ENCODE peak calls at places on chromosomes 6 and 20, in ten cellular contexts. U is DMS 273 treated with DMSO at 0.1 percent for 48 hours; V is NCI-H2171 treated with DMSO at 0.1 percent for 48 hours; W is stimulated activated CD4-positive, alpha-beta T cell treated with anti-CD3 and anti-CD28 coated beads, TNF-alpha, amount 100 ng/mL, for 24 hours; L is activated CD4-positive, CD25-positive, alpha-beta regulatory T cell treated with anti-CD3 and anti-CD28 coated beads, Interleukin-2, amount 50 U/mL, for 16 hours; Q is T follicular helper cell; S is Kasumi-1; P is cardiac muscle cell; H is Right ventricle myocardium superior; Y is GM10248. B is an unnamed sample.

GRCh38 chr6:55069132-55069781 is 105.1 kb upstream of the HCRTR2 start:
- DNase-seq in U (peak), V (peak), W (no peak), L (no peak), Q (no peak), S (peak), P (peak), H (no peak), Y (no peak), B (peak)

GRCh38 chr6:28337103-28337520 is 1.2 kb upstream of the ZSCAN31 start:
- DNase-seq in U (no peak), V (no peak), W (no peak), L (no peak), Q (no peak), S (peak), P (no peak), H (no peak), Y (no peak), B (no peak)

GRCh38 chr6:75098709-75099108 is 107.1 kb downstream of the COL12A1 start:
- DNase-seq in U (no peak), V (no peak), W (no peak), L (no peak), Q (no peak), S (peak), P (peak), H (peak), Y (no peak), B (no peak)

GRCh38 chr20:16732506-16733152 is 2.8 kb downstream of the SNRPB2 start:
- DNase-seq in U (no peak), V (no peak), W (no peak), L (no peak), Q (no peak), S (peak), P (peak), H (no peak), Y (no peak), B (no peak)

GRCh38 chr6:25883991-25884390 is 9.9 kb upstream of the SLC17A3 start:
- DNase-seq in U (no peak), V (no peak), W (no peak), L (no peak), Q (no peak), S (no peak), P (peak), H (no peak), Y (no peak), B (no peak)

GRCh38 chr6:98844244-98845161 is 10.1 kb downstream of the POU3F2 start:
- DNase-seq in U (no peak), V (no peak), W (no peak), L (no peak), Q (no peak), S (no peak), P (no peak), H (no peak), Y (peak), B (no peak)

GRCh38 chr20:53827996-53828672 is 234.5 kb upstream of the ZNF217 start:
- DNase-seq in U (peak), V (peak), W (no peak), L (no peak), Q (no peak), S (no peak), P (peak), H (no peak), Y (no peak), B (no peak)

GRCh38 chr6:90294989-90295853 is 1.4 kb downstream of the BACH2 start:
- DNase-seq in U (no peak), V (peak), W (peak), L (peak), Q (peak), S (no peak), P (peak), H (peak), Y (peak), B (peak)

GRCh38 chr20:41552295-41553068 is 65.7 kb downstream of the CHD6 start:
- DNase-seq in U (no peak), V (no peak), W (no peak), L (no peak), Q (no peak), S (no peak), P (no peak), H (no peak), Y (no peak), B (no peak)

GRCh38 chr6:148166339-148166949 is 176.2 kb upstream of the SASH1 start:
- DNase-seq in U (peak), V (peak), W (no peak), L (no peak), Q (no peak), S (peak), P (peak), H (no peak), Y (peak), B (peak)

GRCh38 chr6:1068068-1068467 is 243.8 kb upstream of the FOXQ1 start:
- DNase-seq in U (no peak), V (no peak), W (no peak), L (no peak), Q (no peak), S (no peak), P (no peak), H (no peak), Y (no peak), B (no peak)

GRCh38 chr20:6654490-6655247 is 112.8 kb upstream of the BMP2 start:
- DNase-seq in U (no peak), V (no peak), W (no peak), L (no peak), Q (no peak), S (no peak), P (no peak), H (no peak), Y (no peak), B (no peak)

GRCh38 chr6:37514377-37514776 is 14.7 kb upstream of the CCDC167 start:
- DNase-seq in U (no peak), V (no peak), W (peak), L (peak), Q (no peak), S (no peak), P (no peak), H (no peak), Y (no peak), B (no peak)

GRCh38 chr20:18853946-18854646 is 40.5 kb downstream of the SCP2D1 start:
- DNase-seq in U (no peak), V (no peak), W (no peak), L (no peak), Q (no peak), S (no peak), P (no peak), H (no peak), Y (no peak), B (no peak)

GRCh38 chr6:169955796-169956493 is 204.5 kb downstream of the ERMARD start:
- DNase-seq in U (no peak), V (no peak), W (no peak), L (no peak), Q (no peak), S (no peak), P (no peak), H (no peak), Y (no peak), B (no peak)

GRCh38 chr6:3152689-3153088 is 4.7 kb downstream of the TUBB2A start:
- DNase-seq in U (no peak), V (no peak), W (no peak), L (no peak), Q (no peak), S (no peak), P (no peak), H (no peak), Y (no peak), B (no peak)

GRCh38 chr20:17643531-17644188 is 38.4 kb downstream of the RRBP1 start:
- DNase-seq in U (no peak), V (no peak), W (no peak), L (no peak), Q (no peak), S (no peak), P (no peak), H (no peak), Y (no peak), B (no peak)

GRCh38 chr6:159693894-159694545 is 979 bp upstream of the SOD2 start:
- DNase-seq in U (no peak), V (no peak), W (no peak), L (no peak), Q (peak), S (peak), P (peak), H (no peak), Y (peak), B (no peak)

GRCh38 chr6:159311618-159312017 is 142.4 kb downstream of the FNDC1 start:
- DNase-seq in U (no peak), V (no peak), W (no peak), L (no peak), Q (no peak), S (no peak), P (peak), H (no peak), Y (no peak), B (no peak)

GRCh38 chr20:13656721-13657368 is 18.1 kb upstream of the TASP1 start:
- DNase-seq in U (no peak), V (no peak), W (no peak), L (no peak), Q (no peak), S (no peak), P (no peak), H (no peak), Y (no peak), B (no peak)

GRCh38 chr6:33904050-33904827 is 100.4 kb upstream of the MLN start:
- DNase-seq in U (no peak), V (no peak), W (peak), L (peak), Q (peak), S (peak), P (no peak), H (peak), Y (peak), B (no peak)

GRCh38 chr6:11430036-11430435 is 107.5 kb upstream of the TMEM170B start:
- DNase-seq in U (no peak), V (no peak), W (no peak), L (no peak), Q (no peak), S (no peak), P (no peak), H (no peak), Y (no peak), B (no peak)

GRCh38 chr6:126152346-126152745 is 166.0 kb downstream of the TRMT11 start:
- DNase-seq in U (no peak), V (no peak), W (no peak), L (no peak), Q (no peak), S (no peak), P (no peak), H (no peak), Y (no peak), B (no peak)

GRCh38 chr20:53869466-53870258 is 200.7 kb downstream of the BCAS1 start:
- DNase-seq in U (peak), V (peak), W (peak), L (peak), Q (peak), S (peak), P (peak), H (no peak), Y (peak), B (peak)

GRCh38 chr6:159691963-159692287 is 1.1 kb downstream of the SOD2 start:
- DNase-seq in U (no peak), V (no peak), W (no peak), L (no peak), Q (no peak), S (no peak), P (no peak), H (no peak), Y (peak), B (peak)

GRCh38 chr6:152922706-152923105 is 60.1 kb downstream of the FBXO5 start:
- DNase-seq in U (no peak), V (no peak), W (no peak), L (no peak), Q (no peak), S (no peak), P (no peak), H (peak), Y (no peak), B (no peak)

GRCh38 chr6:52503853-52504777 is 72.7 kb downstream of the TRAM2 start:
- DNase-seq in U (peak), V (peak), W (no peak), L (no peak), Q (no peak), S (no peak), P (peak), H (peak), Y (no peak), B (no peak)